ENCODE peak calls at places on chromosomes 2 and 18, in four cellular contexts. U is neural progenitor cell, V is fibroblast of lung, C is stomach. F is an unnamed sample.

GRCh38 chr18:55778731-55779460 is 190.9 kb upstream of the TCF4 start:
- DNase-seq in V (peak; percentile 18), C (no peak), U (peak; percentile 59), F (no peak)

GRCh38 chr18:26406854-26407517 is 141.4 kb downstream of the KCTD1 start:
- DNase-seq in U (no peak), V (no peak), C (no peak), F (no peak)

GRCh38 chr2:230905448-230906430 is 19.3 kb downstream of the GPR55 start:
- DNase-seq in C (peak; percentile 25), V (peak; percentile 14), U (peak; percentile 43), F (peak; percentile 61)

GRCh38 chr18:42412896-42413295 is 457.9 kb downstream of the PIK3C3 start:
- DNase-seq in V (peak; percentile 72), C (no peak), U (no peak), F (no peak)

GRCh38 chr2:210445116-210445707 is 31.3 kb downstream of the LANCL1 start:
- DNase-seq in V (peak; percentile 14), C (no peak), U (peak; percentile 20), F (peak; percentile 32)

GRCh38 chr18:44826418-44827259 is 146.0 kb downstream of the SETBP1 start:
- DNase-seq in C (peak; percentile 84), U (peak; percentile 77), V (peak; percentile 98), F (peak; percentile 75)

GRCh38 chr2:26366957-26367356 is 20.4 kb upstream of the ADGRF3 start:
- DNase-seq in V (no peak), U (no peak), C (no peak), F (no peak)

GRCh38 chr2:165009466-165009865 is 54.1 kb upstream of the SLC38A11 start:
- DNase-seq in V (peak; percentile 52), U (no peak), C (no peak), F (no peak)

GRCh38 chr2:168145011-168145410 is 102.4 kb downstream of the STK39 start:
- DNase-seq in U (no peak), C (no peak), V (no peak), F (no peak)

GRCh38 chr18:3062798-3063563 is 50.0 kb upstream of the LPIN2 start:
- DNase-seq in V (no peak), U (peak; percentile 79), C (peak; percentile 75), F (peak; percentile 85)

GRCh38 chr2:10009271-10009810 is 34.0 kb upstream of the KLF11 start:
- DNase-seq in C (peak; percentile 43), U (no peak), V (no peak), F (no peak)

GRCh38 chr2:69830045-69830905 is 815 bp downstream of the GMCL1 start:
- DNase-seq in C (peak; percentile 48), V (peak; percentile 29), U (peak; percentile 61), F (peak; percentile 38)

GRCh38 chr2:195532628-195533271 is 124.3 kb upstream of the SLC39A10 start:
- DNase-seq in U (no peak), C (no peak), V (peak; percentile 69), F (peak; percentile 37)
- H3K27ac ChIP-seq in U (no peak overlapping the region), C (no peak overlapping the region), V (peak overlapping the region; percentile 83), F (peak overlapping the region; percentile 80)

GRCh38 chr2:186009341-186009740 is 270.7 kb downstream of the FSIP2 start:
- DNase-seq in C (no peak), U (no peak), V (no peak), F (no peak)
- H3K4me1 ChIP-seq in C (no peaks in the 10 kb centered on the region), U (no peaks in the 10 kb centered on the region), V (no peaks in the 10 kb centered on the region), F (no peaks in the 10 kb centered on the region)

DNA sequence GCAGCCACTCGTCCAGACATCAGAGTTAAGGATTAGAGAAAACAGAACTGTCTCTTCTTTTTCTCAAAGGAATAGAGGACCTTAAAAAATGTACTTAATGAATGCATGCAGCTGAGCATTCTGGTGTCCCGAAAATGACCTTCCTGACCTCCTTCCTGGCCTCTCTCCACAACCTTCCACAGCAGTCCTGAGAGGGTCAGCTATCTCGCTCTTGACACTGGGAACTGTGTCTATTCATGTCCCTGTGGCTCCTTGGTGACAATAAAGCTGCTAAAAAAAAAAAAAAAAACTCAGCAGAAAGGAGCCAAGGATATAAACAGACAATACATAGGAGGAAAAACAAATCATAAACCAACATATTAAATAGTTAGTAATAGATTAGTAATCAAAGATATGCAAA is 145.8 kb downstream of the ZBTB7C start:
- DNase-seq in V (no peak), C (no peak), U (no peak), F (no peak)
- H3K4me3 ChIP-seq in V (no peak overlapping the region), C (no peak overlapping the region), U (no peak overlapping the region), F (no peak overlapping the region)

DNA sequence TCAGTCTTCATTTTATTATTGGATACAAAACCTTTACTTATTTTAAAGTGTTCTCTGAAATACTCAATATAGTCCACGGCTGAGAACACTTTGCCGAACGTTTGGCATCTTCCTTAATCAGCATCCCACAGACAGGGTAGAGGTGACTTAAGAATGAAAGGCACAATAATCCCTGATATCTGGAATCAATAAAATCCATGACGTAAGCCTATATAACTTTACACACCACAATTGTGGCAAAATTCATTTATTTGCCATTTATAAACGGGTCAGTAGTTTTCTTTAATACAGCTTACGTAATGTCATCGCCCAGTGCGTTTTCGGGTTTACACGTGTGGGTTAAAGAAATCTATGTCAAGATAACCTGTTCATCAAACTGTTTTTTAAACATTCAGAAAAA is 1.3 kb downstream of the MGAT4A start:
- DNase-seq in U (no peak), C (no peak), V (no peak), F (no peak)
- H3K27ac ChIP-seq in U (no peak overlapping the region), C (no peak overlapping the region), V (no peak overlapping the region), F (no peak overlapping the region)

GRCh38 chr18:59189746-59190145 is 30.2 kb upstream of the GRP start:
- DNase-seq in C (no peak), V (no peak), U (no peak), F (no peak)
- H3K4me1 ChIP-seq in C (no peaks in the 10 kb centered on the region), V (no peaks in the 10 kb centered on the region), U (no peaks in the 10 kb centered on the region), F (no peaks in the 10 kb centered on the region)

F was measured in cardiac muscle cell.